ENCODE peak calls at places on chromosomes 16 and 17, in six cellular contexts. Z, H, F, R, U and O are unnamed samples.

GRCh38 chr17:66076546-66077190 is 115.3 kb downstream of the CEP112 start:
- DNase-seq in R (no peak), U (no peak), H (no peak), F (no peak), Z (peak; percentile 25), O (peak; percentile 66)

GRCh38 chr16:67551972-67552371 is 10.4 kb upstream of the CTCF start:
- DNase-seq in H (no peak), R (no peak), F (no peak), Z (no peak), U (no peak), O (no peak)

GRCh38 chr17:2029911-2030778 is at the start of gene DPH1:
- DNase-seq in Z (peak; percentile 92), U (peak; percentile 90), F (peak; percentile 89), H (peak; percentile 67), R (peak; percentile 79), O (peak; percentile 86)

GRCh38 chr17:3575506-3575905 is 17.9 kb upstream of the TRPV3 start:
- DNase-seq in Z (peak; percentile 32), F (peak; percentile 90), U (peak; percentile 29), R (no peak), H (no peak), O (peak; percentile 76)

GRCh38 chr16:66369055-66369592 is 2.6 kb downstream of the CDH5 start:
- DNase-seq in R (no peak), F (no peak), H (no peak), U (peak; percentile 43), Z (no peak), O (no peak)

GRCh38 chr17:47324224-47325020 is 667 bp downstream of the EFCAB13 start:
- DNase-seq in Z (no peak), U (peak; percentile 57), R (no peak), H (no peak), F (no peak), O (peak; percentile 65)

GRCh38 chr16:51353055-51353454 is 202.0 kb upstream of the SALL1 start:
- DNase-seq in Z (no peak), F (no peak), U (no peak), H (no peak), R (no peak), O (no peak)

GRCh38 chr16:15523092-15523541 is 88.7 kb downstream of the BMERB1 start:
- DNase-seq in Z (no peak), R (no peak), F (no peak), H (no peak), U (no peak), O (no peak)

GRCh38 chr16:52680993-52681392 is 134.1 kb upstream of the TOX3 start:
- DNase-seq in U (no peak), F (no peak), R (no peak), H (no peak), Z (no peak), O (no peak)

GRCh38 chr16:83338138-83338537 is 469.6 kb upstream of the HSBP1 start:
- DNase-seq in Z (no peak), U (no peak), R (no peak), F (no peak), H (no peak), O (no peak)

GRCh38 chr16:27853101-27853500 is 210.4 kb downstream of the GSG1L start:
- DNase-seq in H (no peak), U (no peak), R (no peak), Z (no peak), F (no peak), O (no peak)

GRCh38 chr17:7632492-7632894 is 2.6 kb downstream of the SHBG start:
- DNase-seq in H (no peak), F (peak; percentile 51), U (peak; percentile 73), R (no peak), Z (peak; percentile 38), O (peak; percentile 47)

GRCh38 chr16:10113248-10113647 is 69.0 kb downstream of the GRIN2A start:
- DNase-seq in U (no peak), Z (peak; percentile 50), R (no peak), H (no peak), F (no peak), O (peak; percentile 73)

GRCh38 chr17:40309031-40309937 is at the start of gene RARA:
- DNase-seq in H (no peak), U (peak; percentile 47), F (no peak), R (no peak), Z (no peak), O (no peak)

GRCh38 chr17:36932383-36933173 is 4.7 kb upstream of the LHX1 start:
- DNase-seq in Z (no peak), H (no peak), U (no peak), R (no peak), F (no peak), O (no peak)

GRCh38 chr16:64094170-64094960 is 1027.5 kb downstream of the CDH11 start:
- DNase-seq in H (no peak), F (peak; percentile 16), U (peak; percentile 16), R (no peak), Z (no peak), O (peak; percentile 20)

GRCh38 chr16:27235055-27235937 is 32.0 kb downstream of the KDM8 start:
- DNase-seq in H (peak; percentile 15), R (peak; percentile 76), F (peak; percentile 75), U (peak; percentile 97), Z (peak; percentile 77), O (peak; percentile 74)

GRCh38 chr17:37220609-37220953 is 155.2 kb upstream of the C17orf78 start:
- DNase-seq in R (no peak), F (peak; percentile 46), H (peak; percentile 32), Z (peak; percentile 2), U (peak; percentile 49), O (peak; percentile 12)

GRCh38 chr16:85151603-85152413 is 39.5 kb upstream of the CIBAR2 start:
- DNase-seq in F (peak; percentile 88), Z (peak; percentile 93), R (no peak), H (peak; percentile 37), U (peak; percentile 80), O (peak; percentile 97)

GRCh38 chr17:2841606-2842005 is 45.4 kb downstream of the RAP1GAP2 start:
- DNase-seq in Z (peak; percentile 73), H (no peak), F (no peak), R (no peak), U (peak; percentile 34), O (peak; percentile 64)

GRCh38 chr17:66190738-66191606 is 961 bp downstream of the CEP112 start:
- DNase-seq in F (peak; percentile 24), R (no peak), H (no peak), Z (peak; percentile 22), U (peak; percentile 72), O (peak; percentile 51)

GRCh38 chr17:8209909-8210760 is at the start of gene AURKB:
- DNase-seq in U (peak; percentile 98), F (peak; percentile 97), R (peak; percentile 84), H (peak; percentile 89), Z (peak; percentile 96), O (peak; percentile 98)

GRCh38 chr16:89953671-89954406 is 5.3 kb downstream of the DEF8 start:
- DNase-seq in R (no peak), U (no peak), F (no peak), Z (no peak), H (no peak), O (no peak)

GRCh38 chr16:15874745-15875314 is 13.6 kb downstream of the CEP20 start:
- DNase-seq in F (peak; percentile 57), U (peak; percentile 84), H (peak; percentile 31), Z (peak; percentile 62), R (no peak), O (peak; percentile 51)

GRCh38 chr16:81136331-81137011 is 40.3 kb upstream of the GCSH start:
- DNase-seq in F (no peak), R (no peak), H (no peak), U (no peak), Z (no peak), O (peak; percentile 12)

GRCh38 chr16:65624246-65624645 is 502.4 kb upstream of the CDH11 start:
- DNase-seq in R (no peak), U (no peak), F (no peak), Z (no peak), H (no peak), O (no peak)

GRCh38 chr17:43766413-43767052 is 7.9 kb upstream of the SOST start:
- DNase-seq in F (peak; percentile 17), R (peak; percentile 22), U (peak; percentile 74), H (peak; percentile 62), Z (peak; percentile 25), O (peak; percentile 37)